ENCODE peak calls at places on chromosomes 5 and 9, in nine cellular contexts. M, T, B, R, H, P, Z, W and U are unnamed samples.

GRCh38 chr5:33526755-33527154 is 86.0 kb downstream of the TARS1 start:
- DNase-seq in P (no peak), R (no peak), M (peak), Z (no peak), W (no peak), B (no peak), H (no peak), T (no peak), U (no peak)

GRCh38 chr5:37029436-37029835 is 152.9 kb downstream of the NIPBL start:
- DNase-seq in Z (peak), R (no peak), W (no peak), M (no peak), B (no peak), P (no peak), T (no peak), H (no peak), U (no peak)

GRCh38 chr5:93274291-93274690 is 306.7 kb downstream of the NR2F1-AS1 start:
- DNase-seq in P (peak), R (no peak), H (no peak), M (no peak), T (no peak), B (no peak), Z (peak), W (no peak), U (no peak)

GRCh38 chr9:106675780-106676179 is 187.2 kb upstream of the ZNF462 start:
- DNase-seq in W (no peak), M (no peak), P (no peak), B (no peak), H (no peak), Z (no peak), T (no peak), R (no peak), U (no peak)

GRCh38 chr5:11595045-11595444 is 309.2 kb downstream of the CTNND2 start:
- DNase-seq in R (no peak), H (no peak), T (no peak), Z (no peak), B (no peak), M (no peak), W (no peak), P (no peak), U (no peak)

GRCh38 chr9:113737414-113738271 is 138.5 kb upstream of the ZNF618 start:
- DNase-seq in P (peak), B (peak), H (peak), W (no peak), M (no peak), R (peak), T (peak), Z (peak), U (peak)

GRCh38 chr5:23530571-23530970 is 23.2 kb downstream of the PRDM9 start:
- DNase-seq in M (no peak), Z (no peak), R (no peak), P (no peak), W (no peak), B (no peak), H (no peak), T (no peak), U (no peak)

GRCh38 chr9:96486351-96487029 is 36.5 kb downstream of the HABP4 start:
- DNase-seq in H (peak), W (no peak), Z (peak), P (peak), T (no peak), B (no peak), R (no peak), M (no peak), U (peak)

GRCh38 chr9:72428329-72428728 is 63.3 kb upstream of the ZFAND5 start:
- DNase-seq in R (no peak), W (no peak), T (no peak), Z (peak), H (no peak), M (no peak), B (no peak), P (peak), U (peak)

GRCh38 chr5:92909545-92909962 is 671.5 kb downstream of the NR2F1-AS1 start:
- DNase-seq in Z (peak), T (peak), P (no peak), M (no peak), R (no peak), B (no peak), H (no peak), W (no peak), U (no peak)

GRCh38 chr9:93154293-93154903 is 20.3 kb upstream of the NINJ1 start:
- DNase-seq in M (no peak), R (no peak), H (no peak), W (no peak), P (no peak), Z (no peak), T (peak), B (peak), U (no peak)

GRCh38 chr5:44321176-44321575 is 68.0 kb downstream of the FGF10 start:
- DNase-seq in W (no peak), R (no peak), Z (no peak), B (no peak), P (no peak), M (no peak), T (no peak), H (no peak), U (no peak)

GRCh38 chr9:134768332-134769083 is 112.1 kb upstream of the FCN2 start:
- DNase-seq in B (no peak), H (no peak), W (no peak), P (peak), M (no peak), T (no peak), R (no peak), Z (peak), U (peak)

GRCh38 chr5:83827111-83827541 is 106.5 kb upstream of the HAPLN1 start:
- DNase-seq in B (no peak), P (no peak), R (no peak), Z (peak), H (peak), M (no peak), W (no peak), T (no peak), U (peak)

GRCh38 chr5:142826741-142827492 is 56.7 kb downstream of the ARHGAP26 start:
- DNase-seq in Z (peak), P (peak), W (no peak), R (peak), H (no peak), M (no peak), B (no peak), T (no peak), U (no peak)

GRCh38 chr5:91430949-91431348 is 47.8 kb upstream of the ARRDC3 start:
- DNase-seq in P (no peak), T (no peak), M (no peak), B (no peak), Z (no peak), H (no peak), W (no peak), R (no peak), U (no peak)

GRCh38 chr9:124551472-124552339 is 44.5 kb upstream of the NR5A1 start:
- DNase-seq in R (peak), H (no peak), T (peak), B (peak), P (peak), W (no peak), Z (peak), M (no peak), U (no peak)

GRCh38 chr5:128121679-128122078 is 38.1 kb downstream of the SLC12A2 start:
- DNase-seq in H (no peak), M (no peak), T (no peak), Z (no peak), W (no peak), P (peak), B (no peak), R (peak), U (no peak)

GRCh38 chr5:37842048-37842447 is 2.2 kb upstream of the GDNF start:
- DNase-seq in B (no peak), T (no peak), P (no peak), M (no peak), Z (no peak), H (no peak), W (no peak), R (no peak), U (no peak)

GRCh38 chr5:52605317-52605991 is 182.3 kb upstream of the ITGA1 start:
- DNase-seq in T (no peak), H (no peak), B (no peak), W (no peak), Z (no peak), M (no peak), P (no peak), R (no peak), U (no peak)

GRCh38 chr9:557601-558201 is 283.8 kb upstream of the DMRT1 start:
- DNase-seq in P (no peak), W (no peak), R (peak), B (no peak), H (no peak), M (no peak), Z (no peak), T (no peak), U (no peak)

GRCh38 chr9:22255337-22255736 is 191.3 kb upstream of the DMRTA1 start:
- DNase-seq in T (no peak), B (no peak), P (no peak), M (no peak), Z (no peak), H (no peak), R (no peak), W (no peak), U (no peak)

GRCh38 chr9:2053883-2054845 is 39.0 kb downstream of the SMARCA2 start:
- DNase-seq in H (peak), R (no peak), P (peak), W (peak), Z (peak), B (peak), M (no peak), T (no peak), U (peak)

GRCh38 chr5:180647465-180647864 is 1.9 kb downstream of the FLT4 start:
- DNase-seq in P (no peak), Z (no peak), W (no peak), B (no peak), R (no peak), H (no peak), M (no peak), T (no peak), U (no peak)

GRCh38 chr5:174386306-174386705 is 338.1 kb upstream of the MSX2 start:
- DNase-seq in W (no peak), H (no peak), M (no peak), Z (peak), B (no peak), P (no peak), R (no peak), T (no peak), U (no peak)

GRCh38 chr5:141349917-141350619 is at the start of gene PCDHGB1:
- DNase-seq in W (no peak), P (peak), T (peak), B (peak), Z (peak), R (no peak), M (no peak), H (no peak), U (no peak)

GRCh38 chr9:125570246-125570645 is 136.8 kb downstream of the MAPKAP1 start:
- DNase-seq in P (no peak), H (no peak), R (no peak), B (no peak), W (no peak), M (no peak), Z (no peak), T (no peak), U (no peak)

GRCh38 chr5:179008667-179009066 is 13.5 kb upstream of the GRM6 start:
- DNase-seq in P (no peak), M (no peak), Z (peak), R (no peak), B (no peak), H (no peak), T (no peak), W (no peak), U (no peak)
- TF ChIP-seq CTCF in P (peak), M (peak), Z (peak), R (peak), B (no peak), H (no peak), T (peak), W (no peak), U (no peak)

GRCh38 chr5:171999100-171999499 is 7.3 kb downstream of the FBXW11 start:
- DNase-seq in R (no peak), H (no peak), T (no peak), W (no peak), M (no peak), Z (no peak), P (no peak), B (no peak), U (no peak)
- TF ChIP-seq CTCF in R (no peak), H (no peak), T (no peak), W (no peak), M (no peak), Z (no peak), P (no peak), B (no peak), U (no peak)

GRCh38 chr9:16436545-16436944 is 433.9 kb downstream of the BNC2 start:
- DNase-seq in P (no peak), M (no peak), R (no peak), Z (no peak), H (no peak), W (no peak), B (no peak), T (no peak), U (no peak)
- TF ChIP-seq CTCF in P (no peak), M (no peak), R (no peak), Z (no peak), H (no peak), W (no peak), B (no peak), T (no peak), U (no peak)

GRCh38 chr5:158080112-158080511 is 221.2 kb upstream of the CLINT1 start:
- DNase-seq in W (no peak), H (no peak), R (no peak), Z (no peak), B (no peak), M (no peak), T (no peak), P (no peak), U (no peak)

GRCh38 chr5:158079097-158079496 is 220.2 kb upstream of the CLINT1 start:
- DNase-seq in W (no peak), B (no peak), R (no peak), T (no peak), P (no peak), H (no peak), Z (no peak), M (no peak), U (no peak)

GRCh38 chr5:158082696-158083287 is 223.8 kb upstream of the CLINT1 start:
- DNase-seq in M (no peak), H (no peak), P (no peak), W (no peak), R (no peak), B (no peak), T (no peak), Z (no peak), U (no peak)

GRCh38 chr5:158086856-158087255 is 227.9 kb upstream of the CLINT1 start:
- DNase-seq in P (no peak), W (no peak), R (no peak), Z (no peak), T (no peak), M (no peak), H (no peak), B (no peak), U (no peak)

DNA sequence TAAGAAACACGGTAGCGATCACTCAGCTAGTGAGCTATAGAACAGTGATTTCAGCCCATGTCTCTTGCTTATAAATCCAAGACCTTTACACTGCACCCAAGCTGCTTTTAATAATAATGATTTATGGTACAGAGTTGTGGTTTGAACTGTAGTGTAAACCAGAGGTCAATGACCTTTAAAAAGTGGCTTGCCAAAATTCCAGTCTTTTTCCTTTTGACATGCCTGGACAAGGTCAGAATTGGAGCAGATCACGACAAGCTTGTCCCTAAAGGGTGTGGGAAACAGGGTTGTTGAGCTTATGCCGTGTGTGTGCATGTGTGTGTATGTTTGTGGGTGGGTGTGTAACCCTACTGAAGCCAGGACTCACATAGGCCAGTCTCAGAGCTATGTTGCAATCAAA is 225.3 kb upstream of the CLINT1 start:
- DNase-seq in Z (peak), R (no peak), B (no peak), T (no peak), H (no peak), W (no peak), M (no peak), P (no peak), U (peak)
- TF ChIP-seq CTCF in Z (no peak), R (no peak), B (no peak), T (no peak), H (no peak), W (no peak), M (no peak), P (no peak), U (no peak)

DNA sequence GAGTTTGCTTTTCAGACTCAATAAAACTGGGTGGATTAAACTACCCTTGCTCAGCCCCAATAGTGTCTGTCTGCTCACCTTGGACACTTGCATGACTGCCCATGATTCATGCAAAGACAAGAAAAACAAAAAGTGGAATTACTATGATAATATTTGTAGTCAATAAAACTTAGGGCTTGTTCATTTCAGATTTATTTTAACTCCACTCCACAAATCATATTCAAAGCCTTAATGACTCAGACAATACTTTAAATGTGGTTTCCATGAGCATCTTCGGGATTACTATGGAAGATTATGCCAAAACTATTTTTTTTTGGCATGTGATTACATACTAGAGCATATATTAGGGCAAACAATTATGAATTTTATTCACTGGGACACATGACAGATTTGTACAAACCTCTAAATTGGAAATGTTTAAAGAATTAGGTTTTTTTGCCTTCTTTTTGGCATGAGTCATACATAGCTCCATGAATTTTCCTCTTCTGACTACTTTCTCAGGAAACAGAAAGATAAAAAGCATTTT is 468.9 kb downstream of the ACTL7B start:
- DNase-seq in M (no peak), H (no peak), T (no peak), R (no peak), B (no peak), Z (peak), P (peak), W (no peak), U (peak)
- TF ChIP-seq CTCF in M (no peak), H (no peak), T (no peak), R (no peak), B (no peak), Z (no peak), P (no peak), W (no peak), U (no peak)

DNA sequence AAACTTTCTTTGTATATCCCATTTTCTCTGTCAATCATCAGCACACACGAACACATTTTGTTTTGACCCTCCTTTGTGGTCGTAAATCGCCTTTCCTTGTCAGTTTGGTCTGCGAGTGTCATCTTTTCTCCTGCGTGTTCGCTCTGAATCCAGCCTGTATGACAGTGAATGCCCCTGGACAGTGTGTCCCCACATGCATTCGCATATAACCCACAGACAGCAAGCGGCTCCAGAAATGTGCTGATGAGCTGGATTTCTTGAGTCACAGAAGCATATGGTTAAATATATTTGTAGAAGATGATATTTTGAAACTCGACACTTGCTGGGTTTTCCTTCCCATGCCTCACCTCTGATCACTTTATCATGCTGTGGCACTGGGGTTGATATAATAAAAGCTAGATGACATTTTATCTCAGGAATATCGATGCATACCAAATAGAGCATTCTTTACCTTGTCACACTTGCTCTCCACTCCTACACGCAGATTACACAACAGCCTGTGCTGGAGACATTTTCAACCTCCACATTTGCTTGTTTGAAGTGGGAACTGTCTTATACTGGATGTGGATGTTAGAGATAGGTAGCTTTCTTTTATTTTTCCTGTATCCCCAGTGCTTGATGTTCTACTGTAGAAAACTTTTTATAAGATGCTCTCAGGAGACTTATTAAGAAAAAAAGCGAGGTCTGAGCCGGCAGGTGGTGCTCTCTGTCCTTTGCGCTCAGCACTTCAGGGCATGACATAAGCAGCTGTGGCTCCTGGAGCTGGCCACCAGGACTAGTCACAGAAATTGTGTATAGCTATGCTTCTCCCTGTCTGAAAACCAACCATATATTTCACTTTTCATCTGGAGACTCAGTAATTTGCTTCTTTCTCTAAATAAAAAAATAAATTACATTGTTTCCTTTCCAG is 215.1 kb downstream of the SH3GL2 start:
- DNase-seq in W (no peak), H (no peak), P (peak), T (no peak), M (no peak), Z (peak), B (no peak), R (peak), U (no peak)
- TF ChIP-seq CTCF in W (no peak), H (no peak), P (peak), T (peak), M (peak), Z (no peak), B (no peak), R (peak), U (no peak)